ENCODE peak calls at places on chromosomes 5 and 9, in six cellular contexts. V is K562, N is H1, Z is A549, P is GM12878, Y is HepG2. R is an unnamed sample. For H3K4me1, the result is how much of the 10 kb centered on the place peaks cover.

GRCh38 chr5:6340100-6340499 is 38.2 kb downstream of the MED10 start:
- DNase-seq in V (no peak), N (no peak), Z (no peak), P (no peak), Y (no peak), R (no peak)

GRCh38 chr9:36803951-36804350 is 230.1 kb downstream of the PAX5 start:
- DNase-seq in V (no peak), N (no peak), Z (no peak), P (no peak), Y (no peak), R (no peak)

GRCh38 chr5:153959134-153959957 is 79.4 kb downstream of the FAM114A2 start:
- DNase-seq in V (no peak), N (peak), Z (peak), P (no peak), Y (no peak), R (no peak)

GRCh38 chr5:119049824-119050449 is 20.9 kb upstream of the DMXL1 start:
- DNase-seq in V (no peak), N (no peak), Z (peak), P (no peak), Y (no peak), R (no peak)

GRCh38 chr9:111992523-111992922 is 95.9 kb downstream of the UGCG start:
- DNase-seq in V (no peak), N (no peak), Z (no peak), P (peak), Y (no peak), R (no peak)

GRCh38 chr9:126162611-126163381 is 163.8 kb upstream of the MVB12B start:
- DNase-seq in V (no peak), N (no peak), Z (no peak), P (no peak), Y (no peak), R (no peak)

GRCh38 chr5:177539411-177539810 is 15.0 kb downstream of the FAM193B start:
- DNase-seq in V (no peak), N (no peak), Z (no peak), P (no peak), Y (no peak), R (no peak)

GRCh38 chr5:61245936-61246335 is 83.7 kb upstream of the SMIM15 start:
- DNase-seq in V (no peak), N (no peak), Z (peak), P (no peak), Y (no peak), R (peak)

GRCh38 chr5:543351-543750 is 19.1 kb upstream of the SLC9A3 start:
- DNase-seq in V (no peak), N (no peak), Z (no peak), P (no peak), Y (no peak), R (no peak)

GRCh38 chr5:146620031-146620662 is 104.2 kb upstream of the GPR151 start:
- DNase-seq in V (no peak), N (no peak), Z (no peak), P (no peak), Y (no peak), R (no peak)

GRCh38 chr5:143652104-143652700 is 159.8 kb upstream of the HMHB1 start:
- DNase-seq in V (no peak), N (no peak), Z (no peak), P (no peak), Y (no peak), R (no peak)

GRCh38 chr9:87445646-87446045 is 52.0 kb upstream of the DAPK1 start:
- DNase-seq in V (peak), N (no peak), Z (peak), P (peak), Y (no peak), R (no peak)

DNA sequence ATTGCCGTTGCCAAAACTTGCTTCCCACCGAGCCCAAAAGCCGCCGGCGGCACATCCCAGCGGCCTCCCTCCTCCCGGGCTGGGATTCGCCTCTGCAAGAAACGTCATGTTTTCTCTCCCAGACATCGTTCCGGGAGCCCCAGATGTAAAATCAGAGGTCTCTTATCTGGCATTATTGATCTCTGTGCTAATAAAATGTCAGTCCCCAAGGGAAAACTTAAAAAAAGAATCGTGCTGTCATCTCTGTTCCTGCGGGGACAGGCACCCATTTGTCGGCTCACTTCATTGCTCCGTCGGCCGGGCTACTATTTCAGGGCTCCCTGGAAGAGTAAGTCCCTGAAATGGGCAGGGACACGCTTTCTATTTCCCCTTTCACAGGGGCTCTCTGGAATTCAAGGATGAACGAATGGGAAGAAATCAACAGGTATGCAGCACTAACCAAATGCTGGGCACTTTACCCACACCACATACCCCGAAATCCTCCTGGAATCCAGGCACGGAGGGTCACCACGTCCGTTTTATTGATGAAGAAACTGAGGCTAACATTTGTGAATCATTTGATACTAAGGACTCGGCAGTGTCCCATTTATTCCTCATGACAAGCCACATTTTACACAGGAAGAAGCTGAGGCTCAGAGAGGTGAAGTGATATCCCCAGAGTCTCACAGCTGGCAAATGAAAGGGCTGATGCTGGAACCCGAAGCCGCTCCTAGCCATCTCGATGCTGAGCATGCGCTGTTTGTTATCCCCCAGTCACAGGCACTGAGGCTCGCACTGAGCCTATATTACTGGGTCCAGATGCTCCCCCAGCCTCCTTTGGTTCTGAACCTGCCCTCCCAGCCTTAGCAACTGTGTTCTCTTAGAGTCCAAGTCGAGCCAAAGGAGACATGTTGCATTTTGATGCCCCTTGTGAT is 35.7 kb upstream of the MSX2 start:
- DNase-seq in V (no peak), N (no peak), Z (no peak), P (no peak), Y (no peak), R (peak)
- TF ChIP-seq CHD2 in V (no peak), N (no peak), Z (no peak), P (no peak), Y (no peak), R (no peak)

DNA sequence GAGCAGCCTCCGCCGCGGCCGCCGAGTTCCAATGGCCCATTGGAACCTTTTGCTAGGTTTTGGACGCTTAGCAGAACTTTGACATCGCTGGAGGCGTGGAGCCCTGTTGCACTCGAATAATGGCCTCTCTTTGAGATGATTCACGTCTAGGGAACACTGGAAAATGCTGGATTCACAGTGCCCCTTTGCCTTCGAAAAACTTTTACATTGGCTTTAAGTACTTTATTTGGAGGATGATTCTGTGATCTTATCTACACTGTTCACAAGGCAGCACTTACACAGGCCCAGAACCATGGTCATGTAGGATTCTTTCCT is 536 bp upstream of the PPIC start:
- DNase-seq in V (no peak), N (no peak), Z (no peak), P (no peak), Y (no peak), R (no peak)
- TF ChIP-seq EP300 in V (no peak), N (no peak), Z (no peak), P (no peak), Y (no peak), R (no peak)

DNA sequence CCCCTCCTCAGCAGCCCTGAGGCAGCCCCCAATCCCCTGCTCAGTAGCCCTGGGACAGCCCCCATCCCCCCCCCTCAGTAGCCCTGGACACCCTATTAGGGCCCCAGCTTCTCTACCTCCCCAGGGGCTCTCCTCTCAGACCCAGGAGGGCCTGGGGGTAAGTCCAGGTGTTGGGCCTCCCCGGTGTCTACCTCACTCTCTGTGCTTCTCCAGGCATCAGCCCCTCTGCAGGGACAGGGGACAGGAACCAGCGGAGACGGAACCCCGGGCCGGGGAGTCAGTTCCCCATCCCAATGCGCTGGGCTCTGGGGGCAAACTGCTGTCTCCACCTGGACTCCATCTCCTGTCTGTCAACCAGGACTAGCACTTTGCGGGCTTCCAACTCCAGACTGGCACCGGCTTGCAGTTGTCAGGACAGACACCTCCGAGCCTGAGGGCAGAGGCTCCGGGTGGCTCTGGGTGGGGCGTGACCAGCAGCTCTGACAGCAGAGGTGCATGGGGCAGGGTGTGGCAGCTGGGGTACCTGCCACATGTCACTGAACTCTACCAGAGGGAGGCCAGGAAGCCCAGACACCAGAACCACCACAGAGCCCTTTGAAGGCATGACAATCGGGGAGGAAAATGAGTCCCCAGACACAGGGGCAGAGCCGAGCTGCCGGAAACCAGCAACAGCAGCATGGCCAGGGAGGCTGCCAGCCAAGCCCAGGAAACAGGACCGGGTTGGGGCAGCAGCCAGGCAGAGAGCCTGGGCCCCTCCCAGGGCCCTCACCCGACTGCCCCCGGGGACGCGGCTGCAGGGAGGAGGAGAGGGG is 17.7 kb upstream of the UBAC1 start:
- DNase-seq in V (no peak), N (no peak), Z (no peak), P (no peak), Y (no peak), R (peak)
- H3K4me1 ChIP-seq in V (under half), N (under half), Z (under half), P (under half), Y (under half), R (under half)

GRCh38 chr5:16617272-16617973 is 626 bp upstream of the RETREG1 start:
- DNase-seq in V (no peak), N (no peak), Z (no peak), P (no peak), Y (no peak), R (peak)
- TF ChIP-seq CHD2 in V (no peak), N (no peak), Z (no peak), P (no peak), Y (no peak), R (no peak)

GRCh38 chr5:95670568-95670967 is 12.2 kb downstream of the SPATA9 start:
- DNase-seq in V (no peak), N (no peak), Z (no peak), P (no peak), Y (peak), R (no peak)
- TF ChIP-seq EP300 in V (no peak), N (no peak), Z (no peak), P (no peak), Y (no peak), R (no peak)

DNA sequence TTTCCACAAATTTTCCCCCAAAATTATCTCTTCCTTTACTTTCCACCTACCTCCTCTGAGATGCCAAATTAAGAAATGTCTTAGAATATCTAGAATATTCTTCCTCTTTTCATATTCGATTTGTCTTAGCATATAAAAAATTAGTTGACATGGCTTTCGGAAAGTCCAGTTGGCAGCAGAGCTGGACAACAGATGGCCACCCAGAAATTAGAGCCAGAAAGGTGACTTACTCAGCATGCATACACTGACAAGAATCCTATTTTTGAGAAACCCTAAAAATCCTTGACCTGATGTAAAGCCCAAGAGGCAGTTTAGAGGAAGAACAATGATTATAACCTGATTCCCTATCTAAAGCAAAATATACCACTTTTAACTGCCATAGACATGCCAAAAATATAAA is 22.0 kb downstream of the TMEM167A start:
- DNase-seq in V (no peak), N (no peak), Z (no peak), P (no peak), Y (no peak), R (no peak)
- H3K4me1 ChIP-seq in V (under half), N (under half), Z (under half), P (under half), Y (under half), R (under half)

GRCh38 chr5:116084231-116084630 is 594 bp upstream of the COMMD10 start:
- DNase-seq in V (peak), N (no peak), Z (peak), P (no peak), Y (no peak), R (peak)
- TF ChIP-seq CHD2 in V (no peak), N (no peak), Z (no peak), P (no peak), Y (no peak), R (no peak)

GRCh38 chr9:130194406-130194932 is 22.3 kb downstream of the NCS1 start:
- DNase-seq in V (no peak), N (no peak), Z (no peak), P (no peak), Y (no peak), R (peak)

GRCh38 chr9:130193531-130194405 is 21.6 kb downstream of the NCS1 start:
- DNase-seq in V (peak), N (no peak), Z (no peak), P (no peak), Y (no peak), R (peak)

GRCh38 chr9:130196643-130197042 is 24.4 kb downstream of the NCS1 start:
- DNase-seq in V (peak), N (no peak), Z (no peak), P (no peak), Y (no peak), R (peak)

GRCh38 chr9:130197386-130197785 is 25.2 kb downstream of the NCS1 start:
- DNase-seq in V (no peak), N (no peak), Z (no peak), P (no peak), Y (no peak), R (no peak)

DNA sequence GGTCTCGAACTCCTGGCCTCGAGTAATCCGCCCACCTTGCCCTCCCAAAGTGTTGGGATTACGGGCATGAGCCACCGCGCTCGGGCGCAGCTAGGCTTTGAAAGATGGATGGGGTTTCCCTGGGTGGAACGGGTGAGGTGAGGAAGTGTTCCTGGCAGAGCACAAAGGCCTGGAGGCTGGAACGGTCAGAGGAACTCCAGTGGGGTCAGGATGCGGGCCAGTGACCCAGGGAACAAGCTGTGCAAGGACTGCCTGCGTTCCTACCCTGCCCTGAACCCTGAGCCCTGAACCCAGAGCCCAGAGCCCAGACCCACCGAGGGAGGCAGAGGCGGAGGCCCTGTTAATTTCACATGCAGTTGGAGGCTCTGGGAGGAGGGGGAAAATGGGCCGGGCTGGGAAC is 23.4 kb downstream of the NCS1 start:
- DNase-seq in V (no peak), N (no peak), Z (no peak), P (no peak), Y (no peak), R (no peak)
- TF ChIP-seq EP300 in V (no peak), N (no peak), Z (no peak), P (no peak), Y (no peak), R (no peak)

DNA sequence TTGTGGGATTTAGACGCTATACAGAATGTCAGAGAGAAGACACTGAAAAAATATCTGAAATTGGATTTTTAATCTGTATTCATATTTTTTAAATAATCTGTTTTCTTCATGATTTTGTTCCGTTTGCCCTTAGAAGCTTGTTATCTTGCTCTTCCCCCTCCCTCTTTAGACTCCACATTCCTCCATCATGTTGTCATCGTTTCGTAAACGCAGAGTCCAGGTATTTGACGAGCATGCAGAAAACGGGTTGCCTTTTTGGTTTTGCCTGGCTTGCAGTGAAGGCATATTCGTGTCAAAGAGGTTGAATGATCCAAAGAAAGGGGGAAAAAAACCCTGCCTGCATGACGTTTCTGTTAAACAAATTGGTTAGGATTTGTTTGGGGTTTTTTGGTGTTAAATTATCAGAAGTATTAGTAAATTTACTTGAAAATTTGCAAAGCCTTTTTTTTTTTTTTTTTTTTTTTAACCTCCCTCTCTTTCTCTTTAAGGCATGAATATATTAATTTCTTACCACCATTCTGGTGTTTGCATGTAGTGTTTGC is 2.9 kb downstream of the SPTAN1 start:
- DNase-seq in V (peak), N (no peak), Z (peak), P (no peak), Y (peak), R (no peak)
- H3K4me1 ChIP-seq in V (under half), N (under half), Z (half or more), P (under half), Y (half or more), R (under half)